ENCODE peak calls at places on chromosomes 13 and 19, in eight cellular contexts. One of them, this sample, is unnamed.

GRCh38 chr19:16324064-16324383 is 602 bp upstream of the KLF2 start:
- DNase-seq in cardiac muscle cell: no peak
- DNase-seq in thoracic aorta: no peak
- DNase-seq in stomach: no peak
- DNase-seq in heart left ventricle: no peak
- DNase-seq in neural progenitor cell: no peak
- DNase-seq in tibial nerve: no peak
- DNase-seq in IMR-90: no peak
- DNase-seq in this sample: no peak

GRCh38 chr13:113669231-113669870 is 2.3 kb downstream of the GRK1 start:
- DNase-seq in cardiac muscle cell: no peak
- DNase-seq in tibial nerve: no peak
- DNase-seq in neural progenitor cell: no peak
- DNase-seq in heart left ventricle: peak; percentile 9
- DNase-seq in stomach: peak; percentile 16
- DNase-seq in thoracic aorta: no peak
- DNase-seq in IMR-90: no peak
- DNase-seq in this sample: no peak

GRCh38 chr19:52028780-52029123 is 573 bp upstream of the ZNF614 start:
- DNase-seq in thoracic aorta: no peak
- DNase-seq in tibial nerve: no peak
- DNase-seq in cardiac muscle cell: no peak
- DNase-seq in stomach: no peak
- DNase-seq in neural progenitor cell: no peak
- DNase-seq in heart left ventricle: no peak
- DNase-seq in IMR-90: no peak
- DNase-seq in this sample: no peak

GRCh38 chr19:32241957-32242710 is 103.3 kb upstream of the ZNF507 start:
- DNase-seq in neural progenitor cell: no peak
- DNase-seq in tibial nerve: no peak
- DNase-seq in IMR-90: no peak
- DNase-seq in stomach: no peak
- DNase-seq in cardiac muscle cell: no peak
- DNase-seq in heart left ventricle: no peak
- DNase-seq in thoracic aorta: no peak
- DNase-seq in this sample: no peak

GRCh38 chr19:35216833-35217707 is 11.5 kb downstream of the FAM187B start:
- DNase-seq in neural progenitor cell: no peak
- DNase-seq in thoracic aorta: no peak
- DNase-seq in cardiac muscle cell: no peak
- DNase-seq in stomach: peak; percentile 60
- DNase-seq in heart left ventricle: peak; percentile 37
- DNase-seq in IMR-90: no peak
- DNase-seq in tibial nerve: peak; percentile 83
- DNase-seq in this sample: no peak

GRCh38 chr13:38872693-38873092 is 117.9 kb downstream of the STOML3 start:
- DNase-seq in thoracic aorta: no peak
- DNase-seq in stomach: no peak
- DNase-seq in cardiac muscle cell: peak; percentile 74
- DNase-seq in IMR-90: peak; percentile 5
- DNase-seq in tibial nerve: peak; percentile 25
- DNase-seq in neural progenitor cell: peak; percentile 76
- DNase-seq in heart left ventricle: no peak
- DNase-seq in this sample: peak; percentile 35

GRCh38 chr13:92829930-92830329 is 396.7 kb upstream of the GPC6 start:
- DNase-seq in neural progenitor cell: no peak
- DNase-seq in cardiac muscle cell: no peak
- DNase-seq in tibial nerve: no peak
- DNase-seq in IMR-90: no peak
- DNase-seq in heart left ventricle: no peak
- DNase-seq in thoracic aorta: no peak
- DNase-seq in stomach: no peak
- DNase-seq in this sample: no peak

GRCh38 chr13:61850794-61851193 is 435.1 kb upstream of the PCDH20 start:
- DNase-seq in cardiac muscle cell: no peak
- DNase-seq in heart left ventricle: no peak
- DNase-seq in neural progenitor cell: no peak
- DNase-seq in IMR-90: no peak
- DNase-seq in thoracic aorta: no peak
- DNase-seq in stomach: no peak
- DNase-seq in tibial nerve: no peak
- DNase-seq in this sample: no peak

GRCh38 chr13:41905600-41906254 is 55.2 kb downstream of the VWA8 start:
- DNase-seq in tibial nerve: no peak
- DNase-seq in cardiac muscle cell: peak; percentile 18
- DNase-seq in thoracic aorta: no peak
- DNase-seq in IMR-90: peak; percentile 48
- DNase-seq in neural progenitor cell: peak; percentile 35
- DNase-seq in heart left ventricle: no peak
- DNase-seq in stomach: no peak
- DNase-seq in this sample: no peak

GRCh38 chr13:40530961-40531360 is 135.5 kb downstream of the FOXO1 start:
- DNase-seq in heart left ventricle: no peak
- DNase-seq in cardiac muscle cell: no peak
- DNase-seq in thoracic aorta: no peak
- DNase-seq in tibial nerve: no peak
- DNase-seq in stomach: no peak
- DNase-seq in IMR-90: no peak
- DNase-seq in neural progenitor cell: no peak
- DNase-seq in this sample: no peak

GRCh38 chr19:6287269-6287885 is 7.6 kb upstream of the MLLT1 start:
- DNase-seq in neural progenitor cell: no peak
- DNase-seq in IMR-90: no peak
- DNase-seq in heart left ventricle: no peak
- DNase-seq in stomach: no peak
- DNase-seq in thoracic aorta: no peak
- DNase-seq in cardiac muscle cell: no peak
- DNase-seq in tibial nerve: no peak
- DNase-seq in this sample: no peak

GRCh38 chr13:41565221-41565620 is 107.9 kb downstream of the RGCC start:
- DNase-seq in tibial nerve: no peak
- DNase-seq in thoracic aorta: no peak
- DNase-seq in IMR-90: peak; percentile 97
- DNase-seq in heart left ventricle: no peak
- DNase-seq in neural progenitor cell: no peak
- DNase-seq in cardiac muscle cell: no peak
- DNase-seq in stomach: no peak
- DNase-seq in this sample: no peak

GRCh38 chr13:69857188-69857821 is 250.3 kb upstream of the ATXN8OS start:
- DNase-seq in IMR-90: peak; percentile 1
- DNase-seq in tibial nerve: no peak
- DNase-seq in thoracic aorta: no peak
- DNase-seq in heart left ventricle: no peak
- DNase-seq in neural progenitor cell: peak; percentile 75
- DNase-seq in cardiac muscle cell: peak; percentile 86
- DNase-seq in stomach: no peak
- DNase-seq in this sample: peak; percentile 15

GRCh38 chr13:75202981-75203380 is 279.0 kb downstream of the TBC1D4 start:
- DNase-seq in heart left ventricle: no peak
- DNase-seq in tibial nerve: no peak
- DNase-seq in neural progenitor cell: no peak
- DNase-seq in thoracic aorta: no peak
- DNase-seq in IMR-90: no peak
- DNase-seq in stomach: no peak
- DNase-seq in cardiac muscle cell: no peak
- DNase-seq in this sample: no peak

GRCh38 chr19:41402010-41402409 is 4.4 kb downstream of the BCKDHA start:
- DNase-seq in thoracic aorta: no peak
- DNase-seq in cardiac muscle cell: no peak
- DNase-seq in tibial nerve: no peak
- DNase-seq in stomach: no peak
- DNase-seq in IMR-90: no peak
- DNase-seq in neural progenitor cell: no peak
- DNase-seq in heart left ventricle: no peak
- DNase-seq in this sample: no peak

GRCh38 chr13:97506511-97506910 is 72.5 kb downstream of the RAP2A start:
- DNase-seq in stomach: no peak
- DNase-seq in heart left ventricle: no peak
- DNase-seq in cardiac muscle cell: no peak
- DNase-seq in thoracic aorta: no peak
- DNase-seq in IMR-90: peak; percentile 74
- DNase-seq in tibial nerve: peak; percentile 8
- DNase-seq in neural progenitor cell: no peak
- DNase-seq in this sample: no peak

DNA sequence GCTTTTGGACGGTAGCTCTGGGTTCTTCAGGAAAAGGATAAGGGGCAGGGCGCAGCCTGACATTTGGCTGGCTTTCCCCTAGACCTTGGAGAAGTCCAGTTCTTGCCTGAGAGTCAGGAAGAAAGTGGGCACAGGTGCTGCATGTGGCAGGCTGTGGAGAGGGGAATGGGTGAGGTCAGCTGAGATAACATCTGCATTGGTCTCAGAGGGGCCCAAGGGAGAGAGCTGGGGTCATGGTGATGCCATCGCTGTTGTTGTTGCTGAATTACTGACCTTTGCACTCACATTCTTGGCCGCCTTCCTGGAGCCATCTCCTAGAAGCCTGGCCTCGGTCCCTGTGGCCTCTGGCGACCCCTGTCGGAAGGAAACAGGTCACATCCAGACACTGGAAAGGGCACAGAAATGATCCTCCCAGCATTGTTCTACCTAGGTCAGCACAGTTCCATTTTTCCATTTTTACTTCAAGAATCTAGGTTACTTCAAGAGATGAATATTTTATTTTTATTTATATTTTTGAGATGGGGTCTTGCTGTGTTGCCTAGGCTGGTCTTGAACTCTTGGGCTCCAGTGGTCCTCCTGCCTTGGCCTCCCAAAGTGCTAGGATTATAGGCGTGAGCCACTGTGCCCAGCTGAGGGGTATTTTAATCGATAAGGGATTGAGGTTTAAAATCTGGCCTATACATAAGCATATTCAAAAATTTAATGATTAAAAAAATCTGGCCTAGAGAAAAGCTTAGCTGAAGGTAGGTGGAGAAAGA is 6.5 kb upstream of the LIPE start:
- DNase-seq in thoracic aorta: no peak
- DNase-seq in tibial nerve: peak; percentile 90
- DNase-seq in IMR-90: peak; percentile 14
- DNase-seq in neural progenitor cell: peak; percentile 88
- DNase-seq in stomach: peak; percentile 80
- DNase-seq in cardiac muscle cell: peak; percentile 80
- DNase-seq in heart left ventricle: peak; percentile 89
- DNase-seq in this sample: no peak
- H3K27me3 ChIP-seq in thoracic aorta: no peaks in the 10 kb centered on the region
- H3K27me3 ChIP-seq in tibial nerve: no peaks in the 10 kb centered on the region
- H3K27me3 ChIP-seq in IMR-90: no peaks in the 10 kb centered on the region
- H3K27me3 ChIP-seq in neural progenitor cell: no peaks in the 10 kb centered on the region
- H3K27me3 ChIP-seq in stomach: no peaks in the 10 kb centered on the region
- H3K27me3 ChIP-seq in cardiac muscle cell: no peaks in the 10 kb centered on the region
- H3K27me3 ChIP-seq in heart left ventricle: no peaks in the 10 kb centered on the region
- H3K27me3 ChIP-seq in this sample: peaks cover 14% of the 10 kb centered on the region

DNA sequence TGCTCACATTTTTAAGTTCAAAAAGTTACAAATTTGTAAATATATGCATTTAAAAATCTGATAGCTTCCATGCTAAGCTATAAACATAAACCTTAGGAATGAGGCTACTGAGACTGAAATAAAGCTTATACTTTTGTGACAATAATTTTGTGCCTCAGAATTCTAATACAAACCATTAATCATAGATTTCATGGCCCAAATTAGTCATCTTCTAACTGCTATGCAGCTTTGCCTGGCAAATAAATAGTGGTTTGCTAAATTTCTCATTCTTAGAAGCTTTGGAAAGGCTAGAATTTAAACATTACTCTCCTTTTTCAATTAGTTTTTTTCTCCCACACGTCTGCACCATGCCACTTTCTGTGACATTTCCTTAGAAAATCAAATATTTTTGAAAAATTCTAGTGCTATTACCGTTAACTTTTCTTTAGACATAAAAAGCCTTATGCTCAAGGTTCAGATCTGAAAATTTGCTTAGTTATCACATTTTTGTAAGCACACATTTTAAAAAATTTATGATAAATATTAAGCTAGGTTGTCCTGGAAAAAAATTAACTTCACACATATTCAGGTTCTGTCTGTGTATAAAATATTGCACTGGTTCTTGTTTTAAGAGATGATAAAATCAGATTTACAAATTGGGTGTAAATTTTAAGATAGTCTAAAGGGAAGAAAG is 46.9 kb downstream of the FNDC3A start:
- DNase-seq in cardiac muscle cell: no peak
- DNase-seq in stomach: no peak
- DNase-seq in tibial nerve: no peak
- DNase-seq in heart left ventricle: no peak
- DNase-seq in neural progenitor cell: no peak
- DNase-seq in thoracic aorta: no peak
- DNase-seq in IMR-90: peak; percentile 36
- DNase-seq in this sample: no peak
- H3K9me3 ChIP-seq in cardiac muscle cell: no peaks in the 10 kb centered on the region
- H3K9me3 ChIP-seq in stomach: no peaks in the 10 kb centered on the region
- H3K9me3 ChIP-seq in tibial nerve: no peaks in the 10 kb centered on the region
- H3K9me3 ChIP-seq in heart left ventricle: peaks cover 19% of the 10 kb centered on the region
- H3K9me3 ChIP-seq in neural progenitor cell: no peaks in the 10 kb centered on the region
- H3K9me3 ChIP-seq in thoracic aorta: no peaks in the 10 kb centered on the region
- H3K9me3 ChIP-seq in IMR-90: no peaks in the 10 kb centered on the region
- H3K9me3 ChIP-seq in this sample: no peaks in the 10 kb centered on the region

GRCh38 chr13:94710881-94711560 is 1.3 kb downstream of the SOX21 start:
- DNase-seq in thoracic aorta: no peak
- DNase-seq in stomach: no peak
- DNase-seq in heart left ventricle: no peak
- DNase-seq in IMR-90: no peak
- DNase-seq in neural progenitor cell: peak; percentile 77
- DNase-seq in tibial nerve: no peak
- DNase-seq in cardiac muscle cell: no peak
- DNase-seq in this sample: no peak

GRCh38 chr13:94712287-94712811 is at the start of gene SOX21:
- DNase-seq in tibial nerve: no peak
- DNase-seq in cardiac muscle cell: no peak
- DNase-seq in thoracic aorta: no peak
- DNase-seq in IMR-90: no peak
- DNase-seq in stomach: no peak
- DNase-seq in neural progenitor cell: peak; percentile 87
- DNase-seq in heart left ventricle: no peak
- DNase-seq in this sample: no peak

GRCh38 chr13:94712812-94713555 is 639 bp upstream of the SOX21 start:
- DNase-seq in heart left ventricle: no peak
- DNase-seq in thoracic aorta: no peak
- DNase-seq in neural progenitor cell: peak; percentile 92
- DNase-seq in IMR-90: peak; percentile 46
- DNase-seq in tibial nerve: no peak
- DNase-seq in stomach: peak; percentile 78
- DNase-seq in cardiac muscle cell: peak; percentile 72
- DNase-seq in this sample: no peak

GRCh38 chr13:94710081-94710809 is 2.1 kb downstream of the SOX21 start:
- DNase-seq in thoracic aorta: no peak
- DNase-seq in stomach: no peak
- DNase-seq in tibial nerve: no peak
- DNase-seq in heart left ventricle: no peak
- DNase-seq in neural progenitor cell: peak; percentile 84
- DNase-seq in IMR-90: no peak
- DNase-seq in cardiac muscle cell: no peak
- DNase-seq in this sample: no peak

GRCh38 chr13:94711561-94712286 is 621 bp downstream of the SOX21 start:
- DNase-seq in neural progenitor cell: peak; percentile 61
- DNase-seq in stomach: no peak
- DNase-seq in heart left ventricle: no peak
- DNase-seq in tibial nerve: no peak
- DNase-seq in cardiac muscle cell: no peak
- DNase-seq in IMR-90: no peak
- DNase-seq in thoracic aorta: no peak
- DNase-seq in this sample: no peak
- H3K27me3 ChIP-seq in neural progenitor cell: no peaks in the 10 kb centered on the region
- H3K27me3 ChIP-seq in stomach: peaks cover 70% of the 10 kb centered on the region
- H3K27me3 ChIP-seq in heart left ventricle: peaks cover 51% of the 10 kb centered on the region
- H3K27me3 ChIP-seq in tibial nerve: peaks cover 93% of the 10 kb centered on the region
- H3K27me3 ChIP-seq in cardiac muscle cell: peaks cover 100% of the 10 kb centered on the region
- H3K27me3 ChIP-seq in IMR-90: peaks cover 81% of the 10 kb centered on the region
- H3K27me3 ChIP-seq in thoracic aorta: peaks cover 37% of the 10 kb centered on the region
- H3K27me3 ChIP-seq in this sample: peaks cover 64% of the 10 kb centered on the region

GRCh38 chr19:24141612-24142011 is 54.6 kb downstream of the ZNF254 start:
- DNase-seq in tibial nerve: no peak
- DNase-seq in heart left ventricle: no peak
- DNase-seq in thoracic aorta: no peak
- DNase-seq in cardiac muscle cell: no peak
- DNase-seq in IMR-90: no peak
- DNase-seq in neural progenitor cell: no peak
- DNase-seq in stomach: no peak
- DNase-seq in this sample: no peak
- H3K9me3 ChIP-seq in tibial nerve: peaks cover 99% of the 10 kb centered on the region
- H3K9me3 ChIP-seq in heart left ventricle: peaks cover 89% of the 10 kb centered on the region
- H3K9me3 ChIP-seq in thoracic aorta: peaks cover 92% of the 10 kb centered on the region
- H3K9me3 ChIP-seq in cardiac muscle cell: no peaks in the 10 kb centered on the region
- H3K9me3 ChIP-seq in IMR-90: peaks cover 25% of the 10 kb centered on the region
- H3K9me3 ChIP-seq in neural progenitor cell: peaks cover 21% of the 10 kb centered on the region
- H3K9me3 ChIP-seq in stomach: peaks cover 98% of the 10 kb centered on the region
- H3K9me3 ChIP-seq in this sample: no peaks in the 10 kb centered on the region